ENCODE peak calls at places on chromosomes 16 and 17, in four cellular contexts. K is left ventricle myocardium superior, H is M059J, L is NCI-H2029. B is an unnamed sample.

GRCh38 chr16:825298-826061 is 24.9 kb upstream of the GNG13 start:
- DNase-seq in K (no peak), H (no peak), L (no peak), B (no peak)

GRCh38 chr17:61361084-61361483 is 38.6 kb upstream of the TBX2 start:
- DNase-seq in K (no peak), H (peak; percentile 53), L (no peak), B (no peak)

GRCh38 chr17:38982858-38983746 is 15.9 kb upstream of the FBXO47 start:
- DNase-seq in K (no peak), H (peak; percentile 68), L (peak; percentile 76), B (peak; percentile 44)

GRCh38 chr16:89723279-89724250 is 2.2 kb downstream of the ZNF276 start:
- DNase-seq in K (peak; percentile 82), H (no peak), L (no peak), B (no peak)

GRCh38 chr17:1122681-1123396 is 56.9 kb downstream of the ABR start:
- DNase-seq in K (peak; percentile 89), H (peak; percentile 60), L (peak; percentile 32), B (peak; percentile 86)

GRCh38 chr16:89906141-89907025 is 12.3 kb upstream of the MC1R start:
- DNase-seq in K (peak; percentile 21), H (no peak), L (no peak), B (no peak)

GRCh38 chr16:77715145-77715544 is 7.2 kb upstream of the NUDT7 start:
- DNase-seq in K (no peak), H (no peak), L (no peak), B (no peak)

GRCh38 chr17:57898487-57899311 is 48.9 kb upstream of the MRPS23 start:
- DNase-seq in K (peak; percentile 92), H (peak; percentile 80), L (no peak), B (no peak)

GRCh38 chr17:79325707-79326106 is 251.1 kb downstream of the ENGASE start:
- DNase-seq in K (no peak), H (peak; percentile 7), L (no peak), B (peak; percentile 32)

GRCh38 chr17:77540531-77540930 is 399.8 kb downstream of the SEC14L1 start:
- DNase-seq in K (no peak), H (no peak), L (no peak), B (no peak)

GRCh38 chr17:82236142-82236971 is 7.5 kb downstream of the SLC16A3 start:
- DNase-seq in K (peak; percentile 77), H (peak; percentile 51), L (peak; percentile 64), B (peak; percentile 88)

GRCh38 chr16:85475233-85475632 is 137.9 kb upstream of the GSE1 start:
- DNase-seq in K (no peak), H (no peak), L (no peak), B (no peak)

GRCh38 chr17:12536021-12536420 is 129.7 kb upstream of the MYOCD start:
- DNase-seq in K (no peak), H (no peak), L (no peak), B (no peak)

B was measured in HuH-7.5.